ENCODE peak calls at places on chromosomes 12 and 14, in six cellular contexts. F is CD8-positive, alpha-beta memory T cell; G is iPS DF 6.9; M is kidney; S is psoas muscle; O is gastrocnemius medialis. Z is an unnamed sample. For H3K36me3 and H3K4me1, the result is how much of the 10 kb centered on the place peaks cover.

GRCh38 chr14:29462772-29463171 is 464.9 kb downstream of the PRKD1 start:
- DNase-seq in G (no peak), F (no peak), S (no peak), O (no peak), M (no peak), Z (no peak)

GRCh38 chr14:92397140-92397815 is 74.3 kb downstream of the SLC24A4 start:
- DNase-seq in S (no peak), M (no peak), F (no peak), G (no peak), O (no peak), Z (no peak)

GRCh38 chr14:104296388-104297312 is 158.3 kb downstream of the KIF26A start:
- DNase-seq in F (no peak), S (no peak), G (no peak), M (peak), O (no peak), Z (peak)

GRCh38 chr12:19181666-19182426 is 52.3 kb downstream of the PLEKHA5 start:
- DNase-seq in F (no peak), O (no peak), S (no peak), G (no peak), M (no peak), Z (no peak)

GRCh38 chr14:53946404-53947400 is 9.9 kb downstream of the BMP4 start:
- DNase-seq in M (peak), O (no peak), S (no peak), F (no peak), G (no peak), Z (no peak)

GRCh38 chr12:68497702-68498101 is 113.0 kb upstream of the RAP1B start:
- DNase-seq in O (no peak), S (no peak), M (no peak), G (no peak), F (no peak), Z (no peak)

GRCh38 chr14:55936691-55937090 is 181.5 kb upstream of the PELI2 start:
- DNase-seq in O (no peak), S (no peak), M (no peak), F (no peak), G (no peak), Z (no peak)

GRCh38 chr14:92670177-92670576 is 78.2 kb downstream of the LGMN start:
- DNase-seq in F (no peak), G (no peak), O (no peak), M (no peak), S (peak), Z (no peak)

GRCh38 chr14:98704441-98704840 is 567.6 kb downstream of the BCL11B start:
- DNase-seq in M (no peak), F (peak), S (no peak), O (no peak), G (no peak), Z (no peak)

GRCh38 chr14:88468396-88468795 is 82.9 kb downstream of the SPATA7 start:
- DNase-seq in S (no peak), G (no peak), O (no peak), F (no peak), M (no peak), Z (no peak)

GRCh38 chr14:74685054-74685453 is 27.8 kb downstream of the AREL1 start:
- DNase-seq in F (no peak), S (no peak), O (no peak), G (no peak), M (no peak), Z (no peak)

GRCh38 chr12:51269174-51270066 is 795 bp downstream of the SMAGP start:
- DNase-seq in M (peak), S (peak), F (peak), G (no peak), O (no peak), Z (peak)

GRCh38 chr12:116236986-116237385 is 40.5 kb downstream of the MED13L start:
- DNase-seq in F (no peak), S (no peak), O (no peak), M (no peak), G (no peak), Z (no peak)

GRCh38 chr12:116606397-116606796 is 47.2 kb downstream of the MAP1LC3B2 start:
- DNase-seq in M (no peak), S (no peak), F (no peak), O (no peak), G (no peak), Z (no peak)

GRCh38 chr12:50103351-50103750 is 457 bp upstream of the GPD1 start:
- DNase-seq in M (no peak), S (no peak), F (no peak), G (no peak), O (no peak), Z (no peak)

GRCh38 chr14:64442300-64442988 is 22.9 kb upstream of the AKAP5 start:
- DNase-seq in F (no peak), S (no peak), O (no peak), G (no peak), M (no peak), Z (peak)
- H3K36me3 ChIP-seq in F (under half), S (half or more), O (half or more), G (under half), M (under half), Z (under half)

DNA sequence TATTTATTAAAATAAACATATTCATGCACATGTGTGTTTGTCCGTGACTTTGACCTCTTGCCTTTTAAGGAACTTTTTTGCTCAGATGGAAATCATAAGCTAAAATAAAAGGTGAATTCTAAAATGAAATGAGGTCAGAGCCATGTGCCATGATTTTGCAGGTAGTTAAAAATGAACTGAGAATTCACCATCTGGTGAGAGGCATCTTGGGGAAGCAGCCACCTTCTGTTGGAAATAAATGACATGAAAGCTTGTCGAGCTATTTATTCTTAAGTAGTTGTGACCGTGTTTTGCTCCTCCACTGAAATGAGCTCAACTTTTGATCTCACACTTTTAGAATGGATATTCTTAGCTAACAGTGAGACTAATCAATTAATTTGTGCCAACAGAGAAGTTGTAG is 56.8 kb upstream of the CNOT2 start:
- DNase-seq in S (no peak), M (no peak), F (no peak), O (no peak), G (no peak), Z (no peak)
- H3K4me1 ChIP-seq in S (under half), M (under half), F (under half), O (under half), G (under half), Z (under half)

GRCh38 chr12:76144253-76144564 is 59.7 kb upstream of the NAP1L1 start:
- DNase-seq in O (no peak), F (peak), G (no peak), M (no peak), S (no peak), Z (no peak)

GRCh38 chr12:76138656-76139055 is 54.2 kb upstream of the NAP1L1 start:
- DNase-seq in O (no peak), S (no peak), G (no peak), F (no peak), M (no peak), Z (no peak)

GRCh38 chr12:76142305-76142704 is 57.8 kb upstream of the NAP1L1 start:
- DNase-seq in G (no peak), O (no peak), S (no peak), F (no peak), M (no peak), Z (no peak)

GRCh38 chr12:76137611-76138010 is 53.1 kb upstream of the NAP1L1 start:
- DNase-seq in O (no peak), G (no peak), F (no peak), S (no peak), M (no peak), Z (no peak)

GRCh38 chr12:76143343-76144252 is 59.1 kb upstream of the NAP1L1 start:
- DNase-seq in G (no peak), S (no peak), M (no peak), O (no peak), F (peak), Z (no peak)
- H3K27ac ChIP-seq in G (no peak), S (no peak), M (no peak), O (no peak), F (no peak), Z (no peak)

DNA sequence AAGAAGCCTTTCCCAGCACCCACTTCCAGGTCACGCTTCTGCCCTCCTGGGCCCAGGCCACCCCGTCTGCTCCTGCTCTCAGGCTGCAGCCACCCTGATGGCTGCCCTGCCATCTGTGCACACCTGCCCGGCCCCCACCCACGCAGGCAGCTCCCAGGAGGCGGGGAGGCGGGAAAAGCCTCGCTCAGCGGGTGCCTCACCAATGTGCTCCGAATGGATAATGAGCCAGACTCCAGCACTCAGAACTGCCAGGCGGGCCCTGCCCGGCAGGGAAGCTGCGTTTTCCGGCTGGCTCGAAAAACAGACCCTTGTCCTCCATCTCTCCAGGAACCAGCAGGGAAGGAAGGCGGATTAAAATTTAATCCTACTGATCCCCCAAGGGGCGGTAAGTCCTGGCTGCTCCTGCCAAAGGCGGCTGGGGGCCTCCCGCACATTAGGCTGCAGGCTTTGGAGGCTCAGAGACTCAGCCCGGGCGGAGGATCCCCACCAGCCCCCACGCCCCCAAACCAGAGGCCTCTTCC is 104.0 kb downstream of the NCOR2 start:
- DNase-seq in M (peak), F (no peak), S (no peak), O (no peak), G (no peak), Z (no peak)
- H3K36me3 ChIP-seq in M (under half), F (under half), S (under half), O (under half), G (under half), Z (under half)

GRCh38 chr12:52349196-52349595 is 18.1 kb downstream of the KRT85 start:
- DNase-seq in O (no peak), M (no peak), F (no peak), G (no peak), S (no peak), Z (no peak)

GRCh38 chr12:52347546-52348510 is 19.5 kb downstream of the KRT85 start:
- DNase-seq in F (no peak), S (no peak), M (no peak), O (no peak), G (no peak), Z (no peak)

GRCh38 chr12:52347016-52347415 is 20.3 kb downstream of the KRT85 start:
- DNase-seq in O (no peak), F (no peak), M (no peak), G (no peak), S (no peak), Z (no peak)

GRCh38 chr12:52344111-52344510 is 22.9 kb upstream of the KRT83 start:
- DNase-seq in S (no peak), F (no peak), M (no peak), G (no peak), O (no peak), Z (no peak)

GRCh38 chr12:52346596-52346995 is 20.7 kb downstream of the KRT85 start:
- DNase-seq in M (peak), F (no peak), G (no peak), O (no peak), S (no peak), Z (peak)
- H3K4me1 ChIP-seq in M (under half), F (under half), G (under half), O (under half), S (under half), Z (under half)

GRCh38 chr14:100762089-100762515 is 35.4 kb downstream of the DLK1 start:
- DNase-seq in S (no peak), M (no peak), O (no peak), F (no peak), G (no peak), Z (no peak)
- H3K27ac ChIP-seq in S (no peak), M (no peak), O (no peak), F (no peak), G (no peak), Z (no peak)

GRCh38 chr12:122563361-122563760 is 36.3 kb downstream of the KNTC1 start:
- DNase-seq in G (no peak), S (no peak), F (no peak), O (no peak), M (no peak), Z (no peak)

GRCh38 chr12:122560138-122560537 is 33.1 kb downstream of the KNTC1 start:
- DNase-seq in F (no peak), S (no peak), G (no peak), M (no peak), O (no peak), Z (no peak)

GRCh38 chr12:122558721-122559641 is 31.9 kb downstream of the KNTC1 start:
- DNase-seq in G (no peak), S (no peak), F (no peak), O (no peak), M (no peak), Z (no peak)
- H3K36me3 ChIP-seq in G (under half), S (under half), F (under half), O (under half), M (under half), Z (half or more)

DNA sequence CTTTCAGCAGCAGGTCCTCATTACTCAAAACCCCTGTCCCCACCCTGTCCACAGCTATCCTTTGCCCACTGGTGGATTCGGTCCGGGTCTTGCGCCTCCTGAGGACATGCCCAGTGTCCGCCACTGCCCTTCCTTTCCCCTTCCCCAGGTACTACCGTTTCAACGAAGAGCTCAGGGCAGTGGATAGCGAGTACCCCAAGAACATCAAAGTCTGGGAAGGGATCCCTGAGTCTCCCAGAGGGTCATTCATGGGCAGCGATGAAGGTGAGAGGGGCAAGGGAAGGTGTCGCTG is 8.7 kb downstream of the MMP14 start:
- DNase-seq in M (no peak), S (no peak), G (no peak), F (no peak), O (no peak), Z (no peak)
- H3K4me1 ChIP-seq in M (under half), S (under half), G (under half), F (under half), O (under half), Z (under half)

GRCh38 chr12:42306297-42306696 is 19.6 kb downstream of the ZCRB1 start:
- DNase-seq in O (no peak), S (no peak), G (no peak), F (no peak), M (no peak), Z (no peak)
- H3K27ac ChIP-seq in O (no peak), S (no peak), G (no peak), F (no peak), M (no peak), Z (no peak)

GRCh38 chr12:110379201-110379600 is 24.3 kb downstream of the ANAPC7 start:
- DNase-seq in F (no peak), M (no peak), G (no peak), S (no peak), O (no peak), Z (no peak)
- H3K36me3 ChIP-seq in F (half or more), M (under half), G (under half), S (half or more), O (half or more), Z (half or more)